ENCODE peak calls at places on chromosomes 13 and 19, in five cellular contexts. F, G, L, M and X are unnamed samples.

GRCh38 chr19:52190679-52191293 is 934 bp downstream of the PPP2R1A start:
- DNase-seq in G (no peak), F (no peak), L (no peak), M (no peak), X (no peak)

GRCh38 chr13:23743269-23743668 is 145.9 kb downstream of the MIPEP start:
- DNase-seq in M (no peak), L (no peak), G (no peak), F (peak), X (peak)

GRCh38 chr13:113917523-113918371 is 53.9 kb upstream of the GAS6 start:
- DNase-seq in F (no peak), M (no peak), L (no peak), G (peak), X (no peak)

GRCh38 chr19:48991823-48992570 is 1.1 kb downstream of the GYS1 start:
- DNase-seq in G (no peak), M (no peak), F (no peak), L (no peak), X (no peak)

GRCh38 chr19:52621376-52621775 is 16.8 kb downstream of the ZNF83 start:
- DNase-seq in F (no peak), L (no peak), M (no peak), G (no peak), X (no peak)

GRCh38 chr19:13843104-13843921 is 33.6 kb upstream of the NANOS3 start:
- DNase-seq in F (no peak), G (no peak), L (no peak), M (no peak), X (no peak)

GRCh38 chr13:103430368-103430767 is 364.2 kb upstream of the SLC10A2 start:
- DNase-seq in M (no peak), F (no peak), G (no peak), L (no peak), X (no peak)

GRCh38 chr19:15280915-15281683 is 48.9 kb upstream of the EPHX3 start:
- DNase-seq in L (no peak), F (no peak), M (no peak), G (no peak), X (no peak)

GRCh38 chr13:50574731-50575130 is 268.8 kb downstream of the DLEU7 start:
- DNase-seq in F (no peak), L (no peak), M (no peak), G (no peak), X (no peak)

GRCh38 chr19:1651061-1651547 is 1.3 kb downstream of the TCF3 start:
- DNase-seq in L (no peak), F (peak), M (peak), G (peak), X (peak)

GRCh38 chr19:3982701-3983541 is 2.3 kb downstream of the EEF2 start:
- DNase-seq in M (no peak), F (no peak), L (no peak), G (no peak), X (no peak)

GRCh38 chr13:33910267-33910666 is 92.3 kb downstream of the RFC3 start:
- DNase-seq in L (no peak), G (no peak), F (no peak), M (no peak), X (no peak)

GRCh38 chr13:51912091-51912490 is 50.3 kb downstream of the CCDC70 start:
- DNase-seq in M (no peak), G (no peak), L (no peak), F (no peak), X (no peak)

GRCh38 chr19:6556480-6556879 is 25.7 kb downstream of the TNFSF9 start:
- DNase-seq in F (no peak), M (no peak), G (no peak), L (no peak), X (no peak)

GRCh38 chr19:35901854-35902661 is at the start of gene HCST:
- DNase-seq in L (no peak), G (peak), M (peak), F (peak), X (no peak)

GRCh38 chr13:103282571-103283450 is 216.6 kb upstream of the SLC10A2 start:
- DNase-seq in M (no peak), G (no peak), L (no peak), F (no peak), X (no peak)

GRCh38 chr13:101875717-101876393 is 423.4 kb downstream of the ITGBL1 start:
- DNase-seq in L (no peak), G (no peak), F (no peak), M (no peak), X (no peak)

GRCh38 chr19:49875801-49876421 is 1.2 kb downstream of the AKT1S1 start:
- DNase-seq in G (no peak), F (peak), L (no peak), M (peak), X (peak)

GRCh38 chr13:79631260-79631659 is 150.3 kb downstream of the NDFIP2 start:
- DNase-seq in M (no peak), L (no peak), G (no peak), F (no peak), X (no peak)

GRCh38 chr19:6476155-6476895 is 5.3 kb downstream of the DENND1C start:
- DNase-seq in F (peak), G (peak), M (peak), L (no peak), X (peak)

GRCh38 chr13:30115257-30115600 is 192.1 kb downstream of the KATNAL1 start:
- DNase-seq in L (no peak), F (no peak), M (no peak), G (no peak), X (no peak)

GRCh38 chr19:57813919-57814504 is 701 bp downstream of the ZNF552 start:
- DNase-seq in G (no peak), F (no peak), L (no peak), M (no peak), X (no peak)

GRCh38 chr13:100922599-100922998 is 248.0 kb upstream of the TMTC4 start:
- DNase-seq in M (no peak), L (no peak), F (no peak), G (no peak), X (no peak)

GRCh38 chr19:57111329-57111644 is 8.5 kb upstream of the USP29 start:
- DNase-seq in F (no peak), L (no peak), G (no peak), M (no peak), X (no peak)

GRCh38 chr13:67052550-67053237 is 177.4 kb downstream of the PCDH9 start:
- DNase-seq in L (no peak), F (no peak), G (no peak), M (no peak), X (no peak)

GRCh38 chr19:24073807-24074206 is 13.2 kb upstream of the ZNF254 start:
- DNase-seq in M (no peak), F (no peak), G (no peak), L (no peak), X (no peak)

GRCh38 chr19:22530042-22530441 is 104.1 kb upstream of the ZNF492 start:
- DNase-seq in M (no peak), F (no peak), L (no peak), G (no peak), X (no peak)

GRCh38 chr19:17522988-17523872 is 11.8 kb downstream of the PGLS start:
- DNase-seq in F (peak), G (peak), M (peak), L (no peak), X (peak)

GRCh38 chr13:43698743-43699142 is 88.0 kb downstream of the ENOX1 start:
- DNase-seq in F (no peak), L (no peak), G (no peak), M (no peak), X (no peak)

GRCh38 chr13:98738213-98738612 is 14.3 kb downstream of the SLC15A1 start:
- DNase-seq in L (no peak), M (no peak), F (no peak), G (no peak), X (no peak)

GRCh38 chr19:49340069-49340864 is 5.1 kb downstream of the CD37 start:
- DNase-seq in M (no peak), G (no peak), L (no peak), F (no peak), X (no peak)

GRCh38 chr13:98916403-98916802 is 61.5 kb downstream of the DOCK9 start:
- DNase-seq in L (no peak), M (no peak), G (no peak), F (no peak), X (no peak)

GRCh38 chr13:40665061-40665753 is 1.2 kb downstream of the FOXO1 start:
- DNase-seq in F (peak), M (peak), L (no peak), G (peak), X (no peak)

GRCh38 chr13:43537124-43537523 is 249.6 kb downstream of the ENOX1 start:
- DNase-seq in G (no peak), M (no peak), F (no peak), L (no peak), X (no peak)

GRCh38 chr13:47478985-47479384 is 522.1 kb downstream of the SUCLA2 start:
- DNase-seq in G (no peak), F (no peak), M (no peak), L (no peak), X (no peak)

GRCh38 chr19:4089400-4089908 is 22.8 kb upstream of the ZBTB7A start:
- DNase-seq in F (peak), G (no peak), L (no peak), M (peak), X (peak)

GRCh38 chr13:24272452-24273161 is 36.8 kb upstream of the C1QTNF9 start:
- DNase-seq in L (no peak), M (no peak), G (no peak), F (no peak), X (peak)

GRCh38 chr13:77171451-77171850 is 144.5 kb upstream of the FBXL3 start:
- DNase-seq in G (no peak), F (no peak), M (no peak), L (no peak), X (no peak)

GRCh38 chr13:39385621-39386231 is 217.3 kb downstream of the LHFPL6 start:
- DNase-seq in G (no peak), M (no peak), F (no peak), L (no peak), X (no peak)